ENCODE peak calls at places on chromosomes 12 and 14, in ten cellular contexts. C, S, D, Y, B, M, L, Q, T and O are unnamed samples.

GRCh38 chr12:118035194-118036041 is 18.9 kb downstream of the RFC5 start:
- DNase-seq in Y (no peak), D (peak), T (peak), S (peak), C (peak), Q (no peak), L (peak), M (no peak), B (peak), O (peak)

GRCh38 chr14:35399083-35399807 is 5.3 kb downstream of the NFKBIA start:
- DNase-seq in Q (no peak), M (no peak), S (no peak), D (no peak), B (no peak), T (no peak), C (no peak), Y (no peak), L (no peak), O (no peak)

GRCh38 chr14:75495399-75495798 is 26.9 kb upstream of the BATF start:
- DNase-seq in Q (no peak), C (no peak), S (no peak), M (no peak), T (no peak), L (no peak), B (no peak), D (no peak), Y (no peak), O (no peak)

GRCh38 chr14:23183479-23183878 is at the start of gene SLC7A8:
- DNase-seq in M (peak), D (peak), B (no peak), L (peak), T (no peak), Y (peak), Q (peak), S (no peak), C (peak), O (peak)

GRCh38 chr14:100239200-100239839 is 376 bp downstream of the YY1 start:
- DNase-seq in S (no peak), T (no peak), D (peak), M (no peak), B (no peak), Q (no peak), C (peak), Y (peak), L (peak), O (no peak)

GRCh38 chr12:15848606-15849005 is 33.6 kb upstream of the STRAP start:
- DNase-seq in L (no peak), C (no peak), T (no peak), B (no peak), Q (no peak), D (no peak), S (no peak), M (no peak), Y (no peak), O (no peak)

GRCh38 chr12:83321971-83322370 is 635.3 kb downstream of the TMTC2 start:
- DNase-seq in D (no peak), L (no peak), M (no peak), S (no peak), T (no peak), Y (no peak), C (no peak), Q (no peak), B (no peak), O (no peak)

GRCh38 chr14:103002578-103003350 is 54.6 kb downstream of the CDC42BPB start:
- DNase-seq in C (no peak), D (no peak), Q (no peak), Y (no peak), M (no peak), T (no peak), B (no peak), S (no peak), L (no peak), O (no peak)

GRCh38 chr12:63922446-63922845 is 77.9 kb downstream of the SRGAP1 start:
- DNase-seq in B (peak), L (no peak), T (peak), D (peak), M (no peak), S (no peak), C (peak), Q (no peak), Y (no peak), O (peak)

GRCh38 chr12:122293081-122293480 is 26.8 kb upstream of the VPS33A start:
- DNase-seq in Q (no peak), M (no peak), C (no peak), D (no peak), T (no peak), Y (no peak), S (no peak), B (no peak), L (no peak), O (no peak)

GRCh38 chr12:63918788-63919300 is 74.3 kb downstream of the SRGAP1 start:
- DNase-seq in S (no peak), L (no peak), Q (no peak), B (peak), Y (no peak), T (peak), D (peak), C (peak), M (no peak), O (peak)

GRCh38 chr14:75793806-75794205 is 132.8 kb downstream of the TTLL5 start:
- DNase-seq in Q (no peak), Y (no peak), D (peak), L (no peak), C (peak), T (no peak), M (no peak), B (no peak), S (no peak), O (peak)

GRCh38 chr14:88877192-88877591 is 52.7 kb downstream of the TTC8 start:
- DNase-seq in L (no peak), B (no peak), Q (no peak), T (no peak), M (no peak), D (no peak), C (no peak), S (no peak), Y (no peak), O (no peak)

GRCh38 chr14:103522028-103522581 is 525 bp downstream of the CKB start:
- DNase-seq in C (peak), Y (peak), D (peak), Q (no peak), M (no peak), B (peak), L (no peak), S (peak), T (no peak), O (no peak)

GRCh38 chr14:32480337-32480736 is 151.2 kb downstream of the AKAP6 start:
- DNase-seq in B (no peak), C (peak), L (no peak), D (peak), T (peak), Y (no peak), Q (no peak), M (no peak), S (no peak), O (peak)

GRCh38 chr14:93765032-93765626 is 23.2 kb downstream of the PRIMA1 start:
- DNase-seq in Y (no peak), B (no peak), D (no peak), S (no peak), M (no peak), Q (no peak), C (no peak), L (no peak), T (no peak), O (no peak)

GRCh38 chr12:77190022-77190421 is 124.7 kb upstream of the E2F7 start:
- DNase-seq in D (peak), T (peak), Q (no peak), S (no peak), B (no peak), C (peak), Y (no peak), M (no peak), L (no peak), O (peak)

GRCh38 chr12:113194971-113195391 is 9.5 kb downstream of the RITA1 start:
- DNase-seq in D (peak), M (no peak), L (no peak), S (no peak), T (peak), B (no peak), Q (no peak), C (peak), Y (no peak), O (peak)

GRCh38 chr14:58073516-58073915 is 78.5 kb downstream of the ARMH4 start:
- DNase-seq in M (no peak), B (no peak), S (no peak), L (no peak), D (no peak), Y (no peak), C (no peak), T (no peak), Q (no peak), O (no peak)

GRCh38 chr12:67069451-67070306 is 199.5 kb upstream of the CAND1 start:
- DNase-seq in T (peak), D (peak), Y (peak), M (no peak), S (peak), B (peak), C (peak), Q (no peak), L (peak), O (peak)

GRCh38 chr14:35600253-35600652 is 66.3 kb downstream of the INSM2 start:
- DNase-seq in L (no peak), C (no peak), M (no peak), S (no peak), Y (no peak), B (no peak), T (no peak), Q (no peak), D (no peak), O (no peak)

GRCh38 chr14:102182901-102183619 is 43.4 kb downstream of the WDR20 start:
- DNase-seq in M (no peak), Q (no peak), D (peak), B (no peak), C (no peak), L (no peak), T (peak), S (no peak), Y (no peak), O (peak)

GRCh38 chr14:77369280-77369679 is 7.6 kb downstream of the TMED8 start:
- DNase-seq in M (no peak), L (no peak), Y (no peak), C (no peak), T (no peak), S (no peak), Q (no peak), B (no peak), D (no peak), O (no peak)

GRCh38 chr14:100557658-100558057 is 29.6 kb downstream of the BEGAIN start:
- DNase-seq in C (no peak), Y (no peak), D (no peak), S (no peak), L (no peak), T (peak), M (no peak), B (no peak), Q (peak), O (peak)

GRCh38 chr12:118311666-118312065 is 61.0 kb downstream of the TAOK3 start:
- DNase-seq in M (no peak), S (no peak), C (no peak), Q (no peak), D (no peak), B (no peak), Y (no peak), L (no peak), T (peak), O (no peak)

GRCh38 chr12:103840881-103841689 is at the start of gene NT5DC3:
- DNase-seq in S (peak), D (peak), C (peak), Q (peak), B (peak), M (peak), Y (peak), L (peak), T (peak), O (peak)

GRCh38 chr14:92584856-92585255 is 71.3 kb downstream of the RIN3 start:
- DNase-seq in S (no peak), L (no peak), B (no peak), D (no peak), M (no peak), Q (no peak), C (no peak), T (no peak), Y (no peak), O (peak)